ENCODE peak calls at places on chromosomes 5 and 9, in five cellular contexts. S is islet precursor cell, Q is GM19239, W is AG08395, E is endothelial cell of umbilical vein. Y is an unnamed sample.

GRCh38 chr9:76297721-76298239 is 96.4 kb downstream of the RFK start:
- DNase-seq in E (no peak), S (peak; percentile 76), W (peak; percentile 62), Q (no peak), Y (no peak)

GRCh38 chr5:133348406-133348805 is 263.9 kb downstream of the FSTL4 start:
- DNase-seq in Q (no peak), W (no peak), S (peak; percentile 31), E (no peak), Y (no peak)

GRCh38 chr9:76926324-76926731 is 20.4 kb upstream of the PRUNE2 start:
- DNase-seq in S (no peak), E (no peak), W (peak; percentile 83), Q (no peak), Y (no peak)

GRCh38 chr5:95172659-95173058 is 112.2 kb downstream of the MCTP1 start:
- DNase-seq in S (no peak), Q (no peak), E (no peak), W (no peak), Y (no peak)

GRCh38 chr9:34636791-34637355 is 714 bp downstream of the SIGMAR1 start:
- DNase-seq in W (peak; percentile 45), Q (no peak), S (no peak), E (no peak), Y (no peak)

GRCh38 chr9:114273461-114273881 is 49.4 kb upstream of the ORM1 start:
- DNase-seq in Q (no peak), S (peak; percentile 37), W (no peak), E (no peak), Y (no peak)

GRCh38 chr5:556909-557441 is 32.7 kb upstream of the SLC9A3 start:
- DNase-seq in E (no peak), Q (no peak), S (no peak), W (no peak), Y (peak; percentile 35)

GRCh38 chr5:6188976-6189375 is 189.4 kb downstream of the MED10 start:
- DNase-seq in S (no peak), W (no peak), E (no peak), Q (no peak), Y (no peak)

GRCh38 chr9:35714579-35715252 is 17.3 kb downstream of the TLN1 start:
- DNase-seq in W (no peak), E (no peak), Q (no peak), S (no peak), Y (no peak)

GRCh38 chr5:32280656-32281081 is 32.1 kb downstream of the MTMR12 start:
- DNase-seq in Q (peak; percentile 30), S (no peak), E (no peak), W (no peak), Y (no peak)

GRCh38 chr9:27382308-27382707 is 85.4 kb upstream of the EQTN start:
- DNase-seq in Q (no peak), S (no peak), W (no peak), E (no peak), Y (no peak)

GRCh38 chr5:134103397-134103796 is 11.1 kb upstream of the TCF7 start:
- DNase-seq in E (no peak), W (no peak), S (no peak), Q (no peak), Y (no peak)

GRCh38 chr5:180690562-180690961 is 41.2 kb upstream of the FLT4 start:
- DNase-seq in E (no peak), W (no peak), S (no peak), Q (no peak), Y (no peak)

Y was measured in endodermal cell.